ENCODE peak calls at places on chromosomes 7 and 10, in eight cellular contexts. M, W, K, H, X, V, C and J are unnamed samples.

GRCh38 chr10:126384269-126384873 is 3.9 kb downstream of the ADAM12 start:
- DNase-seq in M (no peak), W (no peak), K (no peak), H (peak; percentile 96), X (peak; percentile 22), V (peak; percentile 82), C (no peak), J (no peak)

GRCh38 chr7:107180378-107180777 is 11.6 kb downstream of the HBP1 start:
- DNase-seq in M (peak; percentile 81), W (no peak), K (no peak), H (peak; percentile 88), X (no peak), V (peak; percentile 62), C (peak; percentile 84), J (peak; percentile 55)

GRCh38 chr10:111093741-111094380 is 17.0 kb downstream of the ADRA2A start:
- DNase-seq in M (no peak), W (no peak), K (no peak), H (peak; percentile 43), X (peak; percentile 12), V (peak; percentile 69), C (peak; percentile 63), J (no peak)

GRCh38 chr10:130714700-130715467 is 578.7 kb downstream of the GLRX3 start:
- DNase-seq in M (no peak), W (no peak), K (no peak), H (no peak), X (no peak), V (no peak), C (no peak), J (no peak)

GRCh38 chr10:8054498-8055407 is at the start of gene GATA3:
- DNase-seq in M (peak; percentile 92), W (peak; percentile 94), K (no peak), H (peak; percentile 34), X (peak; percentile 64), V (no peak), C (peak; percentile 91), J (no peak)

GRCh38 chr10:81862596-81862995 is 12.4 kb upstream of the NRG3 start:
- DNase-seq in M (no peak), W (no peak), K (no peak), H (no peak), X (no peak), V (no peak), C (no peak), J (no peak)

GRCh38 chr10:17548786-17549185 is 68.4 kb downstream of the HACD1 start:
- DNase-seq in M (no peak), W (no peak), K (no peak), H (peak; percentile 50), X (no peak), V (no peak), C (no peak), J (no peak)

GRCh38 chr10:131758942-131759315 is 141.9 kb upstream of the PPP2R2D start:
- DNase-seq in M (no peak), W (no peak), K (peak; percentile 48), H (no peak), X (no peak), V (no peak), C (no peak), J (no peak)

GRCh38 chr7:97421307-97421905 is 303.9 kb downstream of the SDHAF3 start:
- DNase-seq in M (no peak), W (no peak), K (no peak), H (no peak), X (no peak), V (no peak), C (no peak), J (no peak)

GRCh38 chr10:86931872-86932271 is 25.5 kb downstream of the MMRN2 start:
- DNase-seq in M (no peak), W (no peak), K (no peak), H (peak; percentile 77), X (no peak), V (no peak), C (no peak), J (no peak)

GRCh38 chr7:118575393-118575948 is 351.0 kb downstream of the ANKRD7 start:
- DNase-seq in M (no peak), W (no peak), K (no peak), H (no peak), X (no peak), V (no peak), C (no peak), J (no peak)

GRCh38 chr10:101284171-101285092 is 55.2 kb upstream of the LBX1 start:
- DNase-seq in M (no peak), W (no peak), K (no peak), H (no peak), X (no peak), V (no peak), C (no peak), J (no peak)

GRCh38 chr10:125247576-125247975 is 87.2 kb upstream of the CTBP2 start:
- DNase-seq in M (no peak), W (no peak), K (no peak), H (no peak), X (no peak), V (no peak), C (no peak), J (no peak)

GRCh38 chr7:80312139-80312661 is 177.6 kb downstream of the GNAI1 start:
- DNase-seq in M (no peak), W (no peak), K (no peak), H (peak; percentile 94), X (peak; percentile 63), V (peak; percentile 95), C (peak; percentile 78), J (peak; percentile 84)

GRCh38 chr10:128526793-128527375 is 400.7 kb upstream of the MKI67 start:
- DNase-seq in M (no peak), W (peak; percentile 80), K (no peak), H (no peak), X (no peak), V (no peak), C (no peak), J (no peak)

DNA sequence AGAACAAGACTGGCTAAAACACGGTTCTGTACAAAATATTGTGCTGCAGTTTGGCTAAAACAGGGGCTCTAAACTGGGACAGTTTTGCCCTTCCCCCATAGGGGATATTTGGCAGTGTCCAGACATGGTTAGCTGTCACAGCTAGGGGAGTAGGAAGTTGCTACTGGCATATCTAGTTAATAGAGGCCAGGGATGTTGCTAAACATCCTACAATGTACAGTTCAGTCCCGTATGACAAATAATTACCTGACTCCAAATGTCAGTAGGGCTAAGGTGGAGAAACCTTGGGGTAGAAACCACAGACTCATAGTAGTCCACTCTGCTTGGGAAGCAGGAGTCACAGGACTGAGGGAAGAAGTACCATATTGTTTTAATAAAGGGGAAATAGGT is 39.8 kb downstream of the WBP1L start:
- DNase-seq in M (no peak), W (no peak), K (no peak), H (no peak), X (no peak), V (no peak), C (peak; percentile 69), J (no peak)
- H3K4me3 ChIP-seq in M (no peak overlapping the region), W (no peak overlapping the region), K (peak overlapping the region; percentile 17), H (no peak overlapping the region), X (no peak overlapping the region), V (no peak overlapping the region), C (no peak overlapping the region), J (no peak overlapping the region)

GRCh38 chr7:124031919-124032318 is 948 bp downstream of the TMEM229A start:
- DNase-seq in M (no peak), W (peak; percentile 57), K (no peak), H (no peak), X (no peak), V (no peak), C (no peak), J (no peak)
- H3K4me3 ChIP-seq in M (no peak overlapping the region), W (peak overlapping the region; percentile 66), K (peak overlapping the region; percentile 50), H (no peak overlapping the region), X (no peak overlapping the region), V (peak overlapping the region; percentile 17), C (peak overlapping the region; percentile 38), J (no peak overlapping the region)

GRCh38 chr10:103449208-103450144 is 2.7 kb downstream of the CALHM2 start:
- DNase-seq in M (no peak), W (no peak), K (no peak), H (no peak), X (no peak), V (no peak), C (no peak), J (no peak)
- H3K4me3 ChIP-seq in M (no peak overlapping the region), W (no peak overlapping the region), K (peak overlapping the region; percentile 73), H (no peak overlapping the region), X (no peak overlapping the region), V (no peak overlapping the region), C (no peak overlapping the region), J (no peak overlapping the region)

DNA sequence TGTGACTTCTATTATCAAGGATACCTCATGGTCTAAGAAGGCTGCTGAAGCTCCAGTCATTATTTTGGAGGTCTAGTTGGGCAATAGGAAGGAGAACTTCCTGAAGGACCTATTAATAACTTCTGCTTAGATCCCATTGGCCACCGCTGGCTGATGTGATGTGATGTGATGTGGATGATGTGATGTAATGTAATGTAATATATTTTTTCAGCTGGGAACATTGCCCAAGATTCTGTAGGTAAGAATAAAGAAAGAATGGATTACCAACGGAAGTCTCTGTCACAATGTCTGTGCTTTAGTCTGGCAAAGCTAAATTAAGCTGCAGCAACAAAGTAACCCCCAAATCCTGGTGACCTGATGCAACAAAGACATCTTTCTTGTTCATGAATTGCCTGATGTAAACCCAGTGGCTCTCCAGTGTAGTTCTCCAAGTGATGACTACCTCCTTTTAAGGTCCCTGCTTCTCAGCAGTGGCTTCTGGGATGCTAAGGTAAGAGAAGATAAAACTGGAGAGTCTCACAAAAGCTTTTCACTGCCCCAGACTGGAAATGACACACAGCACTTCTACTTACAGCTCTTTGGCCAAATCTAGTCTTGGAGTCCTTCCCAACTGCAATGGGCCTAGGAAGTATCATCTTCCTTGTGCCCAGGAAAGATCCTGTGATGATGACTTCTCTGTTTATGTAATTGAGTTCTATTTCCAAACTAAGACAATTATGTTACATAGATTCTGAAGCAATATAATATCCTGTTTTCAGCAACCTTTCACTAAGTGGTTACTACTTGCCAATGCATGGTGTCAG is 233.9 kb downstream of the PTEN start:
- DNase-seq in M (no peak), W (no peak), K (no peak), H (peak; percentile 68), X (no peak), V (no peak), C (no peak), J (no peak)
- H3K4me3 ChIP-seq in M (no peak overlapping the region), W (no peak overlapping the region), K (no peak overlapping the region), H (no peak overlapping the region), X (no peak overlapping the region), V (no peak overlapping the region), C (no peak overlapping the region), J (no peak overlapping the region)